ENCODE peak calls at places on chromosomes 13 and 19, in four cellular contexts. C is left ventricle myocardium inferior, E is uterus, X is psoas muscle. F is an unnamed sample. For H3K27me3, the result is how much of the 10 kb centered on the place peaks cover.

GRCh38 chr19:52297601-52298358 is 811 bp downstream of the ZNF480 start:
- DNase-seq in C (no peak), E (no peak), X (no peak), F (no peak)

GRCh38 chr19:40611900-40612698 is 10.9 kb downstream of the LTBP4 start:
- DNase-seq in C (no peak), E (no peak), X (no peak), F (no peak)

GRCh38 chr19:10269333-10270179 is 1.4 kb upstream of the ICAM1 start:
- DNase-seq in C (peak), E (peak), X (peak), F (peak)

GRCh38 chr13:41802684-41803554 is 158.0 kb downstream of the VWA8 start:
- DNase-seq in C (no peak), E (no peak), X (no peak), F (no peak)

GRCh38 chr13:19860884-19861655 is 2.4 kb downstream of the ZMYM5 start:
- DNase-seq in C (no peak), E (no peak), X (no peak), F (no peak)

GRCh38 chr19:10289836-10290438 is at the start of gene ICAM5:
- DNase-seq in C (no peak), E (no peak), X (no peak), F (peak)

GRCh38 chr19:17348700-17349099 is 11.3 kb downstream of the GTPBP3 start:
- DNase-seq in C (peak), E (peak), X (peak), F (no peak)

GRCh38 chr13:99749627-99750026 is 221.9 kb downstream of the ZIC5 start:
- DNase-seq in C (no peak), E (no peak), X (no peak), F (no peak)

GRCh38 chr13:102869948-102870676 is 24.3 kb downstream of the ERCC5 start:
- DNase-seq in C (no peak), E (no peak), X (no peak), F (no peak)

GRCh38 chr13:33285420-33286124 is at the start of gene STARD13:
- DNase-seq in C (peak), E (peak), X (peak), F (peak)

GRCh38 chr13:59531571-59532091 is 632.1 kb downstream of the DIAPH3 start:
- DNase-seq in C (peak), E (peak), X (peak), F (no peak)

GRCh38 chr19:5827891-5828660 is 11.4 kb downstream of the FUT6 start:
- DNase-seq in C (peak), E (peak), X (peak), F (peak)

GRCh38 chr19:45470147-45471081 is 2.6 kb downstream of the FOSB start:
- DNase-seq in C (no peak), E (no peak), X (peak), F (peak)

GRCh38 chr13:60268203-60268555 is 104.5 kb upstream of the DIAPH3 start:
- DNase-seq in C (no peak), E (no peak), X (no peak), F (no peak)

GRCh38 chr19:33947565-33947964 is 150.9 kb downstream of the KCTD15 start:
- DNase-seq in C (no peak), E (no peak), X (no peak), F (no peak)

DNA sequence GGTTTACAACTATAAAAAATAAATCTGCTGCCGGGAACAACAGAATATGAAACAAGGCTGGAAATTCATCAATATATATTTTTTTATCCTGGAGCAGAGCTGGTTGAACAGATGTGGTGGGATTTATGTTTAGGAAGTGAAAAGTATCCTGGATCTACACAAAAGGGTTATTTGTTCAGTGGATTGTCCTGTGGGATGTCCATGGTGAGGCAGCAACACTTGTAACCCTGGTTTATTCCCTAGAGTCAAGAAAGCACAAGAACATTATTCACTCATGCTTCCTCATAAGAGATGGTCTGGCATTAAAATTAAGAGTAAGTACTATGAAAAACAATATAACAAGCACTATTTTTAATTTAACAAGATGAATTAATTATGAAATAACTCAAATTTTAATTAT is 46.0 kb downstream of the PRR20E start:
- DNase-seq in C (no peak), E (no peak), X (no peak), F (no peak)
- H3K27me3 ChIP-seq in C (under half), E (under half), X (under half), F (under half)

GRCh38 chr19:27529158-27529557 is 1683.8 kb downstream of the UQCRFS1 start:
- DNase-seq in C (no peak), E (no peak), X (no peak), F (no peak)
- H3K4me3 ChIP-seq in C (no peak), E (no peak), X (no peak), F (no peak)

GRCh38 chr19:12982648-12983047 is 12.6 kb upstream of the NFIX start:
- DNase-seq in C (no peak), E (no peak), X (no peak), F (no peak)

GRCh38 chr19:12984143-12984627 is 11.1 kb upstream of the NFIX start:
- DNase-seq in C (no peak), E (no peak), X (no peak), F (no peak)

GRCh38 chr19:12983091-12983490 is 12.2 kb upstream of the NFIX start:
- DNase-seq in C (no peak), E (no peak), X (no peak), F (no peak)

GRCh38 chr19:12984683-12985048 is 10.6 kb upstream of the NFIX start:
- DNase-seq in C (no peak), E (no peak), X (no peak), F (no peak)

GRCh38 chr19:12983561-12984142 is 11.6 kb upstream of the NFIX start:
- DNase-seq in C (peak), E (peak), X (peak), F (peak)
- H3K27me3 ChIP-seq in C (under half), E (under half), X (under half), F (under half)

GRCh38 chr19:50204811-50205675 is 1.6 kb downstream of the MYH14 start:
- DNase-seq in C (peak), E (no peak), X (peak), F (peak)

GRCh38 chr19:50202962-50203280 is 501 bp upstream of the MYH14 start:
- DNase-seq in C (no peak), E (no peak), X (no peak), F (no peak)

GRCh38 chr19:50202399-50202798 is 1.0 kb upstream of the MYH14 start:
- DNase-seq in C (no peak), E (no peak), X (no peak), F (no peak)

GRCh38 chr19:50204081-50204428 is 633 bp downstream of the MYH14 start:
- DNase-seq in C (no peak), E (no peak), X (no peak), F (no peak)

GRCh38 chr19:50203281-50204080 is at the start of gene MYH14:
- DNase-seq in C (peak), E (peak), X (peak), F (peak)
- H3K4me3 ChIP-seq in C (peak), E (peak), X (peak), F (peak)

F was measured in left lung.